ENCODE peak calls at places on chromosome 22, in seven cellular contexts. L is hepatocyte, B is uterus, K is tibial artery, A is pancreas, V is cardiac muscle cell, C is body of pancreas. U is an unnamed sample.

GRCh38 chr22:36470994-36471331 is 10.5 kb downstream of the TXN2 start:
- DNase-seq in L (no peak), B (peak), K (peak), A (no peak), V (no peak), C (no peak), U (peak)

GRCh38 chr22:46931414-46931813 is 169.0 kb downstream of the TBC1D22A start:
- DNase-seq in L (peak), B (no peak), K (no peak), A (no peak), V (peak), C (peak), U (peak)

GRCh38 chr22:41976070-41976901 is 7.0 kb downstream of the SEPTIN3 start:
- DNase-seq in L (peak), B (no peak), K (no peak), A (no peak), V (no peak), C (peak), U (no peak)

GRCh38 chr22:46546466-46547178 is 9.2 kb upstream of the CELSR1 start:
- DNase-seq in L (peak), B (no peak), K (no peak), A (peak), V (peak), C (peak), U (peak)

GRCh38 chr22:32482708-32483107 is 8.1 kb downstream of the FBXO7 start:
- DNase-seq in L (no peak), B (no peak), K (no peak), A (no peak), V (no peak), C (no peak), U (no peak)

GRCh38 chr22:21624120-21624879 is 5.5 kb downstream of the YDJC start:
- DNase-seq in L (peak), B (no peak), K (no peak), A (no peak), V (peak), C (peak), U (no peak)

GRCh38 chr22:29215012-29215860 is 9.5 kb downstream of the EMID1 start:
- DNase-seq in L (no peak), B (no peak), K (no peak), A (no peak), V (no peak), C (no peak), U (no peak)

GRCh38 chr22:44620129-44620840 is 81.7 kb upstream of the PRR5 start:
- DNase-seq in L (peak), B (peak), K (no peak), A (peak), V (peak), C (peak), U (peak)

GRCh38 chr22:37162221-37163095 is 12.7 kb upstream of the IL2RB start:
- DNase-seq in L (no peak), B (no peak), K (no peak), A (no peak), V (no peak), C (no peak), U (no peak)

GRCh38 chr22:22810018-22810427 is 77.6 kb upstream of the IGLL5 start:
- DNase-seq in L (peak), B (no peak), K (peak), A (no peak), V (peak), C (peak), U (no peak)

GRCh38 chr22:32850591-32851517 is 49.3 kb downstream of the TIMP3 start:
- DNase-seq in L (no peak), B (peak), K (peak), A (no peak), V (peak), C (peak), U (no peak)

GRCh38 chr22:37485714-37486223 is 415 bp downstream of the MFNG start:
- DNase-seq in L (no peak), B (no peak), K (no peak), A (no peak), V (no peak), C (no peak), U (no peak)

GRCh38 chr22:47245786-47246185 is 483.3 kb downstream of the TBC1D22A start:
- DNase-seq in L (no peak), B (no peak), K (no peak), A (no peak), V (no peak), C (no peak), U (no peak)

GRCh38 chr22:31676700-31677099 is 14.7 kb upstream of the PISD start:
- DNase-seq in L (peak), B (peak), K (peak), A (peak), V (peak), C (peak), U (peak)

GRCh38 chr22:37412445-37413250 is 14.6 kb downstream of the ELFN2 start:
- DNase-seq in L (no peak), B (no peak), K (no peak), A (no peak), V (no peak), C (no peak), U (no peak)

GRCh38 chr22:37179622-37180420 is 8.2 kb downstream of the C1QTNF6 start:
- DNase-seq in L (no peak), B (no peak), K (no peak), A (no peak), V (no peak), C (no peak), U (no peak)

GRCh38 chr22:37742374-37743092 is 45.7 kb downstream of the TRIOBP start:
- DNase-seq in L (peak), B (peak), K (no peak), A (no peak), V (peak), C (no peak), U (peak)

GRCh38 chr22:49476176-49476575 is 351.5 kb downstream of the BRD1 start:
- DNase-seq in L (no peak), B (no peak), K (no peak), A (no peak), V (no peak), C (no peak), U (no peak)
- H3K4me3 ChIP-seq in L (no peak), B (no peak), K (no peak), A (no peak), V (no peak), C (no peak), U (no peak)

GRCh38 chr22:39718921-39719320 is 148.4 kb downstream of the CACNA1I start:
- DNase-seq in L (no peak), B (no peak), K (peak), A (no peak), V (no peak), C (no peak), U (no peak)

GRCh38 chr22:39716534-39716933 is 146.0 kb downstream of the CACNA1I start:
- DNase-seq in L (no peak), B (no peak), K (peak), A (no peak), V (no peak), C (no peak), U (no peak)

GRCh38 chr22:39718206-39718605 is 147.7 kb downstream of the CACNA1I start:
- DNase-seq in L (no peak), B (no peak), K (peak), A (no peak), V (no peak), C (no peak), U (no peak)

GRCh38 chr22:39715778-39716495 is 145.4 kb downstream of the CACNA1I start:
- DNase-seq in L (no peak), B (no peak), K (peak), A (no peak), V (no peak), C (no peak), U (no peak)

DNA sequence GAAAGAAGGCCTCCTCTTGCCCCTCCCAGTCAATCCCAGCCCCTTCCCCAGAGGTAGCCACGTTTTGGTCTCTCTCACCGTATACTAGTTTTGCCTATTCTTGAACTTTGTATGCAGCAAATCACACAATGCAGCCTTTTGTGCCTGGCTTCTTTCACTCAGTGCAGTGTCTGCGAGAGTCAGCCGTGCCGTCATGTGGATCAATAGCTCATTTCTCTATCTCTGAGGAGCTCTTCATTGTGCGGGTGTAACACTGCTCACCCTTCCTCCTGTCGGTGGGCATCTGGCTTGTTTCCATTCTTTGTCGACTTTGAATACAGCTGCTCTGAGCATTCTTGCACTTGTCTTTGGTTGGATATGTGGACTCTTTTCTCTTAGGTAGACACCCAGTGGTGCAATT is 146.5 kb downstream of the CACNA1I start:
- DNase-seq in L (no peak), B (no peak), K (peak), A (no peak), V (no peak), C (no peak), U (no peak)
- TF ChIP-seq CTCF in L (no peak), B (no peak), K (no peak), A (no peak), V (no peak), C (no peak), U (no peak)

GRCh38 chr22:26648761-26649363 is 8.5 kb upstream of the MIAT start:
- DNase-seq in L (no peak), B (no peak), K (no peak), A (no peak), V (peak), C (no peak), U (no peak)
- H3K27ac ChIP-seq in L (no peak), B (no peak), K (no peak), A (no peak), V (no peak), C (no peak), U (no peak)

GRCh38 chr22:19755145-19755710 is 5.3 kb upstream of the TBX1 start:
- DNase-seq in L (no peak), B (no peak), K (no peak), A (no peak), V (no peak), C (no peak), U (no peak)

GRCh38 chr22:19753996-19754700 is 6.4 kb upstream of the TBX1 start:
- DNase-seq in L (no peak), B (no peak), K (no peak), A (no peak), V (no peak), C (no peak), U (no peak)

GRCh38 chr22:19753090-19753842 is 7.3 kb upstream of the TBX1 start:
- DNase-seq in L (no peak), B (no peak), K (no peak), A (no peak), V (no peak), C (no peak), U (no peak)

GRCh38 chr22:19755722-19756287 is 4.8 kb upstream of the TBX1 start:
- DNase-seq in L (no peak), B (no peak), K (no peak), A (no peak), V (no peak), C (no peak), U (no peak)

DNA sequence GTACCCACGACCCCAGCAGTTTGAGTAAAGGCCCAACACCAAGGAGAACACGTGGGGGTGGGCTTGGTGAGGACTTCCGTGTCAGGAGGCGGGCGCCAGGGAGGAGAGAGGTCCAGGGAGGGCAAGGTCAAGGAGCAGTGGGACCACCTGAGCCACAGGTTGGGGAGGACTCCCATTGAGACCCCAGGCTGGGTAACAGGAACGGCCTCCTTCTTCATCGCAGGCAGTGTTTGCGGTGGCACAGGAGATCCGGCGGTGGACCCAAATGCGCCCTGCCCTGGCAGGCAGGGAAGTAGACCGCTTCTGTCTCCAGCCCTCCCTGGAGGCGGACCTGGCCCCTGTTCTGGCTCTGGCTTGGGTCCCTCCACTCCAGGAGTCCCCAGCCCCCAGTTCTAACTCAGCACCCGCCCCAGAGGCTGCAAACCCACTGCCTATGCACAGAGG is 5.9 kb upstream of the TBX1 start:
- DNase-seq in L (no peak), B (no peak), K (no peak), A (no peak), V (no peak), C (no peak), U (no peak)
- H3K4me3 ChIP-seq in L (no peak), B (no peak), K (no peak), A (no peak), V (no peak), C (no peak), U (no peak)

DNA sequence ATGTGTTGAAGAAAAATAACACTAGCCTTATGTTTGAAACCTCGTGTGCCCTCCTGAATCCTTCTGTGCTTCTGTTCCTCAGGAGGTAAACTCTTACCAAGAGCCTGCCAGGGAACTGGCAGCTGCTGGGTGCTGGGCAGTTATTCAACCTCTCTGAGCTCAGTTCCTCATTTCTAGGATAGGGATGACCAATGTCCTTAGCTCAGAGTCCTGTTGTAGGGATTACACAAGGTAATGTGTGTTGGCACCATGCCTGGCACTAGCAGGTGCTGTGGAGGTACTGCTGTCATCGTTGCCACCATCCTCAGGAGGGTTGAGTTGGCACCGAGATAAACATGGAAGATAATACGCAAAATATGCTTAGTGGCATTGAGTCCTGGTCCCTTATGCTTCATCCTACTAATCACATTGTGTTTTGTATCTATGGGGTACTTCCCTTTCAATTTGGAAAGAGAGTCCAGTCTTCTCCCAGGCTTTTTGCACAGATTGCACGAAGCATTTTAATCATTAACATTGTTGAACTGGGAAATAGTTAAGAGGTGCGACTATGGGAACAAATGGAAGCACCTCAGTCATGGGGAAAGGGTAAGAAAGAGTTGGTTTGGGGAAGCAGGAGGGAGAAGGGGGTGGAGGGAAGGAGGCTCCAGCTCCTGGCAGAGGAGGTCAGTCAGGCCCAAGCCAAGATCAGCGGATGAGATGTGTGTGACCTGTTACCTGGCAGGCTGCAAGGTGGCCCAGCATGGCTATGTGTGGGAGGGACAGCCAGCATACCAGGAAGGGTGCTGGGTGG is 56.7 kb downstream of the CABIN1 start:
- DNase-seq in L (no peak), B (no peak), K (no peak), A (peak), V (no peak), C (peak), U (no peak)
- TF ChIP-seq CTCF in L (no peak), B (no peak), K (no peak), A (no peak), V (no peak), C (no peak), U (no peak)

DNA sequence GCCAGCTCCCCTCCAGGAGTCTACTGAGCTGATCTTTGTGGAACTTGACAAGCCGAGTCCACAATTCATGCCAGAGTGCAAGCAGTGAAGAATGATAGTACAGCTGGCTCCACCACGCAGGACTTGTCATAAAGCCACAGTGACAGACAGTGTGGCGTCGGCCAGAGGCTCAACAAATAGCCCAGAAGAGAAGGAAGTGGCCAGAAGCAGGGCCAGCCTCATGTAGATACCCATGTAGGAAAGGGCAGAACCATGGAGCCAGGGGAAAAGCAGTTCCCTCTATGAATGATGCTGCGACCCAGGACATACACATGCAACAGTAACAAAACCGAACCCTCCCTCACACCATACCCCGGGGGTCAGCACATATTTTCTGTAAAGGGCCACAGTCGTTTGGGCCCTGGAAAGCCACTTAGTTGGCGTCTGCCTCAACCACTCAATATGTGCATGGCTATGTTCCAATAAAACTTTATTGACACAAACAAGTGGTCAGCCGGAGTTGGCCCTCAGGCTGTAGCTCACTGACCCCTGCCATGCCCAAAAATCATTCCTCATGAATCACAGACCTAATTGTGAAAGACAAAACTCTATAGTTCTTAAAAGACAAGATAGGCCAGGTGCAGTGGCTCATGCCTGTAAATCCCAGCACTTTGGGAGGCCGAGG is 161.4 kb downstream of the BRD1 start:
- DNase-seq in L (no peak), B (no peak), K (peak), A (no peak), V (no peak), C (no peak), U (no peak)
- H3K27ac ChIP-seq in L (no peak), B (no peak), K (no peak), A (no peak), V (no peak), C (peak), U (no peak)